ENCODE peak calls at places on chromosomes 16 and 17, in six cellular contexts. Q, Z, B, T, K and O are unnamed samples.

GRCh38 chr17:17416400-17417360 is 60.1 kb upstream of the MED9 start:
- DNase-seq in Q (no peak), Z (no peak), B (peak), T (peak), K (no peak), O (no peak)

GRCh38 chr16:88772871-88773811 is 11.9 kb downstream of the PIEZO1 start:
- DNase-seq in Q (no peak), Z (no peak), B (peak), T (peak), K (peak), O (peak)

GRCh38 chr16:16075463-16076399 is 126.3 kb downstream of the ABCC1 start:
- DNase-seq in Q (no peak), Z (no peak), B (no peak), T (peak), K (peak), O (no peak)

GRCh38 chr17:81153340-81153803 is 11.9 kb upstream of the PVALEF start:
- DNase-seq in Q (no peak), Z (no peak), B (no peak), T (peak), K (no peak), O (no peak)

GRCh38 chr17:19706791-19707727 is 9.3 kb downstream of the SLC47A2 start:
- DNase-seq in Q (no peak), Z (no peak), B (no peak), T (no peak), K (no peak), O (no peak)

GRCh38 chr16:49548571-49548970 is 175.0 kb downstream of the C16orf78 start:
- DNase-seq in Q (no peak), Z (no peak), B (no peak), T (no peak), K (no peak), O (no peak)

GRCh38 chr17:11896199-11896598 is 101.1 kb downstream of the ZNF18 start:
- DNase-seq in Q (no peak), Z (no peak), B (no peak), T (no peak), K (no peak), O (no peak)

GRCh38 chr17:67027031-67027628 is 17.2 kb upstream of the CACNG1 start:
- DNase-seq in Q (no peak), Z (no peak), B (peak), T (peak), K (no peak), O (no peak)

GRCh38 chr16:4612977-4613635 is 1.6 kb downstream of the UBALD1 start:
- DNase-seq in Q (no peak), Z (no peak), B (no peak), T (no peak), K (no peak), O (no peak)

GRCh38 chr17:50297407-50297865 is 23.2 kb downstream of the TMEM92 start:
- DNase-seq in Q (peak), Z (peak), B (peak), T (peak), K (peak), O (peak)

GRCh38 chr17:11539637-11540036 is 58.6 kb upstream of the DNAH9 start:
- DNase-seq in Q (no peak), Z (no peak), B (no peak), T (no peak), K (no peak), O (no peak)

GRCh38 chr16:85328665-85329058 is 216.4 kb upstream of the CIBAR2 start:
- DNase-seq in Q (no peak), Z (peak), B (no peak), T (no peak), K (no peak), O (no peak)

GRCh38 chr17:17682293-17682736 is 1.1 kb downstream of the RAI1 start:
- DNase-seq in Q (no peak), Z (peak), B (no peak), T (peak), K (peak), O (peak)

GRCh38 chr17:13079010-13079409 is 61.2 kb upstream of the ELAC2 start:
- DNase-seq in Q (no peak), Z (no peak), B (no peak), T (no peak), K (no peak), O (no peak)

GRCh38 chr17:62067165-62068145 is 2.4 kb upstream of the MED13 start:
- DNase-seq in Q (no peak), Z (no peak), B (no peak), T (no peak), K (no peak), O (no peak)

GRCh38 chr16:1770328-1771071 is 843 bp downstream of the NME3 start:
- DNase-seq in Q (peak), Z (no peak), B (peak), T (peak), K (peak), O (peak)

GRCh38 chr17:60629120-60629519 is 29.1 kb downstream of the PPM1D start:
- DNase-seq in Q (no peak), Z (no peak), B (no peak), T (no peak), K (no peak), O (no peak)

GRCh38 chr16:56617212-56618085 is 8.1 kb upstream of the MT1E start:
- DNase-seq in Q (no peak), Z (no peak), B (no peak), T (peak), K (peak), O (peak)

GRCh38 chr17:62627904-62628603 is 584 bp downstream of the MRC2 start:
- DNase-seq in Q (no peak), Z (no peak), B (peak), T (peak), K (peak), O (peak)

GRCh38 chr17:57940653-57941329 is 14.4 kb downstream of the CUEDC1 start:
- DNase-seq in Q (no peak), Z (no peak), B (no peak), T (no peak), K (no peak), O (no peak)

GRCh38 chr17:81045590-81046095 is 10.7 kb downstream of the BAIAP2 start:
- DNase-seq in Q (no peak), Z (no peak), B (no peak), T (no peak), K (no peak), O (no peak)

GRCh38 chr16:21263640-21264211 is 14.4 kb downstream of the CRYM start:
- DNase-seq in Q (no peak), Z (no peak), B (peak), T (no peak), K (peak), O (peak)

GRCh38 chr17:68297168-68297567 is 5.9 kb downstream of the ARSG start:
- DNase-seq in Q (no peak), Z (no peak), B (no peak), T (no peak), K (no peak), O (no peak)

GRCh38 chr17:77186141-77186604 is 45.4 kb downstream of the SEC14L1 start:
- DNase-seq in Q (no peak), Z (no peak), B (no peak), T (peak), K (no peak), O (no peak)

GRCh38 chr16:54326266-54326662 is 39.7 kb upstream of the IRX3 start:
- DNase-seq in Q (no peak), Z (no peak), B (peak), T (no peak), K (no peak), O (no peak)

GRCh38 chr17:82237746-82238561 is 9.1 kb downstream of the SLC16A3 start:
- DNase-seq in Q (no peak), Z (peak), B (no peak), T (no peak), K (no peak), O (peak)